ENCODE peak calls at places on chromosomes 1 and 21, in seven cellular contexts. G, F, H, P, W, O and J are unnamed samples.

GRCh38 chr1:2829846-2830615 is 28.5 kb upstream of the TTC34 start:
- DNase-seq in G (no peak), H (no peak), W (no peak), O (no peak), F (no peak), P (no peak), J (no peak)

GRCh38 chr1:51276286-51276685 is 40.2 kb downstream of the RNF11 start:
- DNase-seq in G (no peak), F (no peak), O (no peak), P (no peak), H (no peak), W (no peak), J (no peak)

GRCh38 chr1:69421286-69421685 is 146.4 kb upstream of the LRRC7 start:
- DNase-seq in P (no peak), G (no peak), W (no peak), H (no peak), F (no peak), O (no peak), J (no peak)

GRCh38 chr1:215665212-215665611 is 98.1 kb downstream of the KCTD3 start:
- DNase-seq in F (no peak), W (peak), P (no peak), H (no peak), O (no peak), G (no peak), J (no peak)

GRCh38 chr1:222031286-222031685 is 289.4 kb upstream of the DUSP10 start:
- DNase-seq in G (no peak), F (no peak), H (no peak), P (no peak), O (no peak), W (no peak), J (no peak)

GRCh38 chr1:167708940-167709389 is 12.8 kb upstream of the MPZL1 start:
- DNase-seq in P (no peak), F (no peak), W (no peak), G (no peak), O (no peak), H (no peak), J (no peak)

GRCh38 chr21:28496517-28496916 is 496.2 kb downstream of the LTN1 start:
- DNase-seq in O (no peak), F (no peak), W (no peak), H (no peak), G (no peak), P (no peak), J (no peak)

GRCh38 chr1:55524013-55524412 is 308.8 kb upstream of the USP24 start:
- DNase-seq in P (no peak), H (no peak), O (no peak), W (no peak), F (no peak), G (no peak), J (no peak)

GRCh38 chr1:110610084-110610483 is 3.9 kb upstream of the KCNA2 start:
- DNase-seq in O (no peak), F (no peak), H (no peak), W (no peak), G (no peak), P (no peak), J (no peak)

GRCh38 chr1:214453109-214453722 is 98.2 kb downstream of the PTPN14 start:
- DNase-seq in H (no peak), G (no peak), P (no peak), O (no peak), F (peak), W (peak), J (no peak)

GRCh38 chr21:17708541-17709265 is 96.0 kb upstream of the BTG3 start:
- DNase-seq in H (no peak), P (no peak), F (no peak), G (no peak), O (no peak), W (no peak), J (no peak)

GRCh38 chr1:224626042-224626441 is 9.9 kb downstream of the CNIH3 start:
- DNase-seq in F (peak), O (no peak), P (no peak), W (peak), H (no peak), G (no peak), J (no peak)

GRCh38 chr1:68378296-68379084 is 71.3 kb downstream of the RPE65 start:
- DNase-seq in P (peak), F (peak), G (no peak), O (peak), W (peak), H (no peak), J (no peak)

GRCh38 chr1:112995890-112996289 is 39.9 kb upstream of the SLC16A1 start:
- DNase-seq in P (peak), G (no peak), O (no peak), H (no peak), W (peak), F (peak), J (no peak)

GRCh38 chr1:171984262-171984661 is 143.0 kb downstream of the DNM3 start:
- DNase-seq in W (peak), O (no peak), G (no peak), F (no peak), P (no peak), H (no peak), J (no peak)

GRCh38 chr21:44527156-44527982 is 12.6 kb downstream of the KRTAP10-1 start:
- DNase-seq in O (no peak), H (no peak), P (no peak), W (no peak), F (no peak), G (no peak), J (no peak)

GRCh38 chr1:3515774-3516480 is 61.5 kb downstream of the ARHGEF16 start:
- DNase-seq in F (no peak), P (no peak), W (no peak), O (no peak), H (no peak), G (no peak), J (no peak)

GRCh38 chr1:230861970-230862595 is 6.2 kb downstream of the C1orf198 start:
- DNase-seq in H (no peak), W (peak), P (no peak), G (no peak), O (no peak), F (no peak), J (no peak)

GRCh38 chr1:109850194-109850593 is 60.5 kb upstream of the CSF1 start:
- DNase-seq in O (no peak), F (peak), H (no peak), G (no peak), W (no peak), P (no peak), J (no peak)

GRCh38 chr1:85201340-85202091 is 700 bp upstream of the SYDE2 start:
- DNase-seq in H (peak), W (peak), O (no peak), P (peak), F (peak), G (peak), J (peak)

GRCh38 chr1:53294557-53294956 is 33.3 kb downstream of the LRP8 start:
- DNase-seq in G (no peak), P (peak), H (no peak), F (peak), O (no peak), W (peak), J (peak)

GRCh38 chr21:15793109-15793508 is 63.3 kb downstream of the USP25 start:
- DNase-seq in O (no peak), F (no peak), W (no peak), H (no peak), G (no peak), P (no peak), J (no peak)

GRCh38 chr1:1908506-1908791 is 6.6 kb upstream of the CALML6 start:
- DNase-seq in W (no peak), F (peak), O (no peak), G (peak), P (no peak), H (no peak), J (no peak)

GRCh38 chr1:164576311-164577271 is 17.6 kb downstream of the PBX1 start:
- DNase-seq in G (peak), F (no peak), O (no peak), H (peak), W (no peak), P (no peak), J (no peak)

GRCh38 chr1:172670791-172671190 is 11.9 kb downstream of the FASLG start:
- DNase-seq in G (no peak), O (no peak), P (no peak), W (no peak), F (no peak), H (no peak), J (no peak)

GRCh38 chr1:193589597-193590040 is 403.2 kb upstream of the B3GALT2 start:
- DNase-seq in P (no peak), W (peak), H (no peak), O (no peak), F (peak), G (no peak), J (no peak)

GRCh38 chr1:203627819-203628184 is 1.2 kb downstream of the ATP2B4 start:
- DNase-seq in F (peak), G (no peak), O (no peak), H (peak), P (peak), W (peak), J (peak)

GRCh38 chr1:188218289-188218688 is 1389.5 kb downstream of the PLA2G4A start:
- DNase-seq in W (no peak), G (no peak), H (no peak), F (no peak), P (no peak), O (no peak), J (no peak)

GRCh38 chr1:156025873-156026272 is 5.1 kb upstream of the SSR2 start:
- DNase-seq in W (peak), H (peak), F (no peak), P (peak), O (peak), G (peak), J (no peak)

GRCh38 chr1:63330331-63330916 is 8.1 kb downstream of the FOXD3 start:
- DNase-seq in G (peak), W (no peak), H (peak), O (no peak), F (no peak), P (no peak), J (no peak)
- TF ChIP-seq EZH2 in G (no peak), W (no peak), H (peak), O (no peak), F (no peak), P (peak), J (no peak)

DNA sequence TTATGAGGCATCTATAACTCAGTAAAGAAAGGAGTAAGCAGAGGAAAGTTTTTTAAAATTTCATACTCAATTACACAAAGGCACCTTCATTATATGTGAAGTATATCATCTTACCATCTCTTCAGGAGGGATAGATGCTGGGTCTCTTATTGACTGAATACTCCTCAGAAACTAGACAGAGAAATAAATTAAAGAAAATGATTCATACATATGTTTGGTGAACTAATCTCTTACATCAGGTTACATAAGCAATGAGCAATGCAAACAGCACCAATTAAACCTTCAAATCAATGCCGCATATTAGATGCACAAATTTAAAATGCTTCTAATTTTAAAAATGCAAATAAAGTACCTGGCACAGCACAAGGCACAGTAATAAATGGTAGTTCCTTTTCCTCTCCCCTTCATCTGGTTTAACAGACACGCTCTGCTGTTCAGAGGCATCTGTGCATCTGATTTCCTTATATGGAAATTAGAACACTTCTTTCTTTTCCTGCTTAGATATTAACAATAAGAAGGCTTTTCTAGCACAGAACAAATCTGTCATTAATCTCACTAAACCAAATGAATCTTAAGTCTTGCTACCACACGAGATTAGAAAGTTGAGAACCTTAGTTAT is 20.0 kb downstream of the SCYL3 start:
- DNase-seq in G (no peak), H (no peak), P (no peak), F (peak), O (no peak), W (peak), J (no peak)
- TF ChIP-seq EZH2phosphoT487 in G (no peak), H (no peak), P (no peak), F (no peak), O (no peak), W (no peak), J (no peak)

GRCh38 chr1:90717356-90717664 is 208 bp upstream of the BARHL2 start:
- DNase-seq in W (no peak), H (no peak), O (no peak), F (no peak), P (no peak), G (peak), J (no peak)

GRCh38 chr1:90716243-90716551 is 905 bp downstream of the BARHL2 start:
- DNase-seq in W (no peak), P (no peak), F (no peak), H (peak), G (peak), O (no peak), J (no peak)

GRCh38 chr1:90715334-90715733 is 1.8 kb downstream of the BARHL2 start:
- DNase-seq in O (no peak), W (no peak), P (no peak), F (no peak), G (no peak), H (no peak), J (no peak)

GRCh38 chr1:90717665-90718410 is 736 bp upstream of the BARHL2 start:
- DNase-seq in W (peak), P (peak), H (peak), O (no peak), G (peak), F (no peak), J (no peak)

GRCh38 chr1:90716552-90717355 is at the start of gene BARHL2:
- DNase-seq in O (no peak), F (no peak), G (peak), P (no peak), W (no peak), H (peak), J (no peak)
- TF ChIP-seq EZH2 in O (no peak), F (no peak), G (peak), P (peak), W (peak), H (peak), J (no peak)

DNA sequence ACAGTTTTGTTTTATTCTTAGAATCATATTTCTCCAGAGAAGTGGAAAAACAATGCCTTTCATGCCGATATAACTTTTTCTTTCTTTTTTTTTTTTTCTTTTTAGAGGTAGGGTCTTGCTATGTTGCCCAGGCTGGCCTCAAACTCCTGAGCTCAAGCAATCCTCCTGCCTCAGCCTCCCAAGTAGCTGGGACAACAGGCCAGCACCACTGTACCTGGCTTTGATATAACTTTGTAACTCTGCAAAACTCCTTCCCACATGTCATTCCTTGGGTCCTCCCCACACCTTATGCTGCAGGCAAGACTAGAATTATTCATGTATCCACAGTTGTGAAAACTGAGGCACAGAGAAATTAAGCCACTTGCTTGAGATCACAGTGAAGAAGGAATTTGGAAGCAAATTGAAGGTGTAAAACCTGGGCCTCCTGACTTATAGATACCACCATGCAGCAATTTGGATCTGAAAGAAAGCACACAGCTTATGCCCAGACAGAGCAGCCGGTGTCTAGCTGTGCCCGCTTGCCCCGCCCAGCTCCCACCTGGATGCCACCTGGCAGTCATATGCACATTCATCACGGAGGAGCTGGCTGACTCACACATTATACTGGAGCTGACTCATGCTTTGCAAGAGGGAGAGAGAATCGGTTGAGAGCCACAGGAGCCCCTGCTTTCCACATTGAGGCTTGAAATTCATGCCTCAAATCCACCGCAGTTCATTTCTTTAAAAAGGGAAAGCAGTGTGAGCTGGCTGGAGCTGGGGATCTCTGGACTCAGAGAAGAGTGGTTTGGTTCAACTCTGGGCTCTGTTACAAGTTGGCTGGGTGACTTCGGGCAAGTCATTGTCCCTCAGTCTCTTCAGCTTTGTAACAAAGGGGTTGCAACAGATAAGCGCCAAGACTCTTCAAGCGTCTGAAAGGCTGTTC is 8.3 kb upstream of the SLC2A1 start:
- DNase-seq in F (peak), P (peak), O (peak), H (no peak), W (peak), G (peak), J (peak)
- TF ChIP-seq EZH2phosphoT487 in F (no peak), P (no peak), O (no peak), H (no peak), W (no peak), G (no peak), J (no peak)

DNA sequence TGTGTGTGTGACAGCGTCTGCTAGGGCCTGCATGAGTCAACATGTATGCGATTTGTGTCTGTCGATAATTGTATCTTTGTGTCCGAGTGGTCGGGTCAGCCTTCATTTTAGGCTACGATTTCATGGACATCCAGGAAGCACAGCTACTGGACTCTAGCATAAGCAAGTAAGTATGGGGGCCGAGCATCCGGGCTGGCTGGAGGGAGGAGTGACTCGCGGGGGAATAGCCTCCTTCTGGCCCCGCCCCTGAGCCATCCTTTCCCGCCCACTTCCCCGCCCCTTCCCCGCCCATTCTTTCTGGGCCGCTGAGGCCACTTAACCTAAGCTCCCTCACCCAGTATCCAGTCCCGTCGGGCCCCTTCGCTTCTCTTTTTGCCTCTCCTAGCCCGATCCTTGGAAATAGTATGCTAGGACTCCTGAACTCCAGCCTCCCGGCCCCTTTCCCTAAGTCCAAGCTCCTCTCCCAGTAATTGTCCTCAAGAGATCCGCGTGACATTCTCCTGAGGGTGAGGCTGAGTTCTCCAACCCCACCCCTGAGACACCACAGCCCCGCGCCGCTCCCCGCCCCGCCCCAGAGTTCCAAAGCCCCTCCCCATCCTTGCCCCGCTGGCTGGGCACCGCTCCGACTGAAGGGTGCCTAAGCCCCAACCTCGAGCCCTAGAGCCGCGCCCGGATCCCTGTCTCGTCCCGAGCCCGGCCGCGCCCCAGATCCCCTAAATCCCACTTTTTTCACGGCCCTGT is 1.2 kb downstream of the MAP3K6 start:
- DNase-seq in P (peak), F (peak), G (peak), O (peak), W (peak), H (peak), J (peak)
- TF ChIP-seq EZH2 in P (no peak), F (no peak), G (no peak), O (no peak), W (no peak), H (no peak), J (no peak)